ENCODE peak calls at places on chromosomes 5 and 9, in ten cellular contexts. R, W, U, L, Y, J, O, H, N and X are unnamed samples.

GRCh38 chr9:133914483-133915342 is 77.4 kb downstream of the VAV2 start:
- DNase-seq in L (no peak), W (no peak), O (no peak), R (no peak), U (no peak), N (no peak), J (no peak), H (peak), Y (no peak), X (no peak)

GRCh38 chr5:119439140-119439625 is 13.1 kb upstream of the HSD17B4 start:
- DNase-seq in H (no peak), L (no peak), U (no peak), Y (no peak), N (no peak), R (peak), O (peak), J (no peak), W (no peak), X (no peak)

GRCh38 chr9:131801811-131802210 is 61.9 kb upstream of the RAPGEF1 start:
- DNase-seq in R (no peak), U (no peak), Y (no peak), J (no peak), L (no peak), W (no peak), O (no peak), N (no peak), H (no peak), X (no peak)

GRCh38 chr5:55674340-55674739 is 37.8 kb downstream of the SLC38A9 start:
- DNase-seq in N (no peak), O (no peak), L (no peak), Y (no peak), W (no peak), J (no peak), H (no peak), R (no peak), U (no peak), X (no peak)

GRCh38 chr5:143826909-143827514 is 15.1 kb downstream of the HMHB1 start:
- DNase-seq in W (no peak), R (no peak), L (no peak), Y (no peak), H (no peak), U (no peak), J (peak), N (no peak), O (peak), X (peak)

GRCh38 chr9:116628706-116629105 is 58.4 kb upstream of the TRIM32 start:
- DNase-seq in R (no peak), J (no peak), N (no peak), W (no peak), O (no peak), U (no peak), H (peak), L (no peak), Y (no peak), X (no peak)

GRCh38 chr5:90480699-90481098 is 6.0 kb downstream of the POLR3G start:
- DNase-seq in O (no peak), N (no peak), L (no peak), R (no peak), U (no peak), W (no peak), Y (no peak), H (peak), J (no peak), X (no peak)

GRCh38 chr9:132631280-132631679 is 38.5 kb downstream of the DDX31 start:
- DNase-seq in J (peak), W (peak), U (no peak), Y (no peak), R (peak), O (no peak), H (peak), N (no peak), L (no peak), X (no peak)

GRCh38 chr9:34446468-34446891 is 11.9 kb downstream of the FAM219A start:
- DNase-seq in R (peak), H (peak), L (no peak), W (no peak), N (no peak), Y (no peak), U (no peak), J (no peak), O (no peak), X (no peak)

GRCh38 chr9:81814794-81815464 is 113.3 kb upstream of the SPATA31D4 start:
- DNase-seq in H (no peak), R (peak), W (no peak), J (peak), N (no peak), Y (no peak), U (no peak), L (no peak), O (no peak), X (no peak)

GRCh38 chr5:137303509-137303908 is 195.6 kb downstream of the SPOCK1 start:
- DNase-seq in Y (no peak), R (no peak), O (no peak), L (no peak), H (no peak), W (no peak), N (no peak), U (no peak), J (no peak), X (no peak)

GRCh38 chr5:106699198-106699597 is 971.5 kb downstream of the EFNA5 start:
- DNase-seq in O (no peak), H (no peak), W (no peak), N (no peak), J (no peak), Y (no peak), U (no peak), L (no peak), R (no peak), X (no peak)

GRCh38 chr5:133399247-133399891 is 213.0 kb downstream of the FSTL4 start:
- DNase-seq in W (no peak), N (no peak), U (no peak), O (no peak), J (no peak), R (no peak), L (no peak), Y (no peak), H (no peak), X (no peak)

GRCh38 chr9:129176786-129177442 is 1.1 kb downstream of the IER5L start:
- DNase-seq in J (peak), U (peak), W (no peak), Y (no peak), R (peak), N (no peak), L (peak), O (no peak), H (peak), X (no peak)

GRCh38 chr5:317086-317811 is 4.3 kb upstream of the AHRR start:
- DNase-seq in R (peak), H (peak), O (peak), N (peak), J (peak), L (no peak), U (peak), W (no peak), Y (no peak), X (peak)

GRCh38 chr5:67338416-67338815 is 141.8 kb upstream of the CD180 start:
- DNase-seq in H (peak), Y (no peak), N (no peak), J (no peak), U (no peak), W (no peak), O (no peak), R (no peak), L (no peak), X (no peak)

GRCh38 chr9:121499427-121500164 is at the start of gene GGTA1:
- DNase-seq in R (peak), O (peak), L (no peak), Y (no peak), N (peak), U (peak), J (peak), H (peak), W (no peak), X (peak)

GRCh38 chr5:58204966-58205365 is 254.9 kb downstream of the PLK2 start:
- DNase-seq in H (no peak), W (no peak), O (no peak), J (no peak), U (no peak), Y (no peak), R (no peak), N (no peak), L (no peak), X (no peak)

GRCh38 chr9:79581388-79581787 is 9.6 kb downstream of the TLE4 start:
- DNase-seq in O (no peak), H (peak), U (no peak), Y (no peak), W (no peak), L (no peak), J (peak), N (no peak), R (peak), X (no peak)

GRCh38 chr5:66440202-66440680 is 156.0 kb upstream of the MAST4 start:
- DNase-seq in N (no peak), H (no peak), R (peak), Y (no peak), L (no peak), W (no peak), O (no peak), U (no peak), J (no peak), X (peak)

GRCh38 chr5:127700237-127700766 is 2.9 kb upstream of the CCDC192 start:
- DNase-seq in U (no peak), L (no peak), W (no peak), H (peak), R (no peak), J (no peak), O (no peak), Y (no peak), N (no peak), X (no peak)

GRCh38 chr5:6631441-6631840 is 1.4 kb downstream of the NSUN2 start:
- DNase-seq in R (peak), Y (no peak), H (peak), O (no peak), N (no peak), L (no peak), U (no peak), W (no peak), J (no peak), X (no peak)

GRCh38 chr9:20373263-20373662 is 249.0 kb downstream of the MLLT3 start:
- DNase-seq in N (no peak), R (no peak), J (peak), Y (no peak), H (no peak), W (no peak), U (no peak), O (no peak), L (no peak), X (no peak)

GRCh38 chr9:74724317-74724716 is 163.4 kb downstream of the TRPM6 start:
- DNase-seq in J (no peak), Y (no peak), O (no peak), U (no peak), H (no peak), R (no peak), L (no peak), W (no peak), N (no peak), X (no peak)

GRCh38 chr9:70419546-70420266 is 5.2 kb upstream of the KLF9 start:
- DNase-seq in J (peak), Y (peak), U (peak), O (peak), R (no peak), H (peak), W (peak), N (peak), L (peak), X (peak)

GRCh38 chr5:53856491-53856890 is 296.1 kb downstream of the NDUFS4 start:
- DNase-seq in L (no peak), H (no peak), O (no peak), N (no peak), W (no peak), Y (no peak), J (no peak), U (no peak), R (no peak), X (no peak)

GRCh38 chr5:62603934-62604333 is 25.3 kb downstream of the LRRC70 start:
- DNase-seq in W (no peak), J (no peak), U (no peak), R (peak), O (no peak), N (no peak), H (no peak), Y (no peak), L (no peak), X (no peak)